ENCODE peak calls at places on chromosomes 2 and 18, in eight cellular contexts. G is astrocyte of the spinal cord, N is adrenal gland, J is endothelial cell of umbilical vein, U is Peyer's patch, M is neural progenitor cell, Y is cardiac fibroblast, V is uterus. I is an unnamed sample.

GRCh38 chr2:134900151-134900550 is 18.5 kb upstream of the CCNT2 start:
- DNase-seq in G (peak; percentile 24), N (no peak), J (no peak), U (no peak), M (no peak), Y (peak; percentile 8), V (no peak), I (no peak)

GRCh38 chr18:9575558-9575957 is 38.8 kb downstream of the PPP4R1 start:
- DNase-seq in G (peak; percentile 94), N (peak; percentile 94), J (peak; percentile 94), U (peak; percentile 44), M (peak; percentile 73), Y (peak; percentile 98), V (peak; percentile 42), I (peak; percentile 83)

GRCh38 chr2:192148620-192149321 is 46.0 kb downstream of the TMEFF2 start:
- DNase-seq in G (peak; percentile 68), N (no peak), J (peak; percentile 23), U (no peak), M (no peak), Y (peak; percentile 45), V (no peak), I (no peak)

GRCh38 chr2:179180242-179180641 is 84.4 kb downstream of the SESTD1 start:
- DNase-seq in G (peak; percentile 8), N (no peak), J (no peak), U (no peak), M (peak; percentile 21), Y (no peak), V (no peak), I (peak; percentile 59)

GRCh38 chr2:159177957-159178356 is 108.5 kb downstream of the WDSUB1 start:
- DNase-seq in G (no peak), N (no peak), J (no peak), U (no peak), M (no peak), Y (no peak), V (no peak), I (peak; percentile 16)

GRCh38 chr2:225399509-225399908 is at the start of gene NYAP2:
- DNase-seq in G (no peak), N (peak; percentile 77), J (no peak), U (no peak), M (peak; percentile 16), Y (no peak), V (no peak), I (no peak)

GRCh38 chr2:50443868-50444267 is 588.1 kb downstream of the NRXN1 start:
- DNase-seq in G (no peak), N (no peak), J (no peak), U (no peak), M (no peak), Y (no peak), V (no peak), I (no peak)

GRCh38 chr2:8453904-8454302 is 228.0 kb upstream of the ID2 start:
- DNase-seq in G (peak; percentile 54), N (peak; percentile 48), J (no peak), U (no peak), M (no peak), Y (peak; percentile 13), V (no peak), I (no peak)

GRCh38 chr18:70827632-70828031 is 538.8 kb downstream of the SOCS6 start:
- DNase-seq in G (no peak), N (no peak), J (no peak), U (no peak), M (no peak), Y (no peak), V (no peak), I (no peak)

GRCh38 chr2:73131807-73132206 is 19.1 kb upstream of the RAB11FIP5 start:
- DNase-seq in G (no peak), N (no peak), J (no peak), U (no peak), M (no peak), Y (no peak), V (no peak), I (no peak)

GRCh38 chr2:99451280-99451679 is 38.5 kb downstream of the REV1 start:
- DNase-seq in G (no peak), N (no peak), J (no peak), U (no peak), M (no peak), Y (no peak), V (no peak), I (no peak)

GRCh38 chr2:238856713-238857567 is 9.1 kb downstream of the TWIST2 start:
- DNase-seq in G (no peak), N (no peak), J (no peak), U (no peak), M (no peak), Y (no peak), V (no peak), I (no peak)

GRCh38 chr18:47936975-47937374 is 6.5 kb upstream of the SMAD2 start:
- DNase-seq in G (no peak), N (no peak), J (no peak), U (no peak), M (no peak), Y (no peak), V (no peak), I (no peak)

GRCh38 chr2:134462791-134463725 is 209.2 kb downstream of the MGAT5 start:
- DNase-seq in G (no peak), N (peak; percentile 27), J (no peak), U (no peak), M (no peak), Y (no peak), V (no peak), I (no peak)

GRCh38 chr18:49476664-49477411 is 10.2 kb downstream of the C18orf32 start:
- DNase-seq in G (peak; percentile 86), N (no peak), J (peak; percentile 89), U (no peak), M (no peak), Y (peak; percentile 91), V (no peak), I (peak; percentile 4)

GRCh38 chr2:237601453-237602116 is 11.1 kb upstream of the RAB17 start:
- DNase-seq in G (no peak), N (no peak), J (no peak), U (no peak), M (peak; percentile 71), Y (peak; percentile 34), V (no peak), I (peak; percentile 75)

GRCh38 chr2:232418056-232418455 is 11.4 kb downstream of the ALPG start:
- DNase-seq in G (no peak), N (no peak), J (no peak), U (no peak), M (no peak), Y (no peak), V (no peak), I (no peak)

DNA sequence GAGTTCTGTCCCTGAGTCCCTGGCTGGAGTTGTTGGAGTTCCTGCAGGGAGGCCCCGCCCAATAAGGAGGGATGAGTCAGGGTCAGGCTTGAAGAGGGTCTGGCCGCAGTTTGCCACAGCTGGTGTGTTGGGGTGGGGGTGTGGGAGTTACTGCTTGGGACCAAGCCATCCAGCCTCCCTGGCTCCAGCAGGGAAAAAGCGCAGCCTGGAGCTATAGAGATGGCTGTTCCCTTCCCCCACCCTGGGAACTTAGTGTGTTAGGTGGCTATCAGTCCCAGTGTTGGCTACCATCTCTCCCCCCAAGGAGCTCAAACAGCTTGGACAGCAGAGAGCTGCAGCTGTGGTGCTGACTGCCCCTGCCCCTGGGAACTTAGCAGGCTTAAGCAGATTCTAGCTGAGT is 13.2 kb upstream of the TANK start:
- DNase-seq in G (no peak), N (no peak), J (no peak), U (no peak), M (no peak), Y (no peak), V (no peak), I (no peak)
- H3K4me3 ChIP-seq in G (no peak overlapping the region), N (no peak overlapping the region), J (no peak overlapping the region), U (no peak overlapping the region), M (no peak overlapping the region), Y (no peak overlapping the region), V (no peak overlapping the region), I (no peak overlapping the region)

DNA sequence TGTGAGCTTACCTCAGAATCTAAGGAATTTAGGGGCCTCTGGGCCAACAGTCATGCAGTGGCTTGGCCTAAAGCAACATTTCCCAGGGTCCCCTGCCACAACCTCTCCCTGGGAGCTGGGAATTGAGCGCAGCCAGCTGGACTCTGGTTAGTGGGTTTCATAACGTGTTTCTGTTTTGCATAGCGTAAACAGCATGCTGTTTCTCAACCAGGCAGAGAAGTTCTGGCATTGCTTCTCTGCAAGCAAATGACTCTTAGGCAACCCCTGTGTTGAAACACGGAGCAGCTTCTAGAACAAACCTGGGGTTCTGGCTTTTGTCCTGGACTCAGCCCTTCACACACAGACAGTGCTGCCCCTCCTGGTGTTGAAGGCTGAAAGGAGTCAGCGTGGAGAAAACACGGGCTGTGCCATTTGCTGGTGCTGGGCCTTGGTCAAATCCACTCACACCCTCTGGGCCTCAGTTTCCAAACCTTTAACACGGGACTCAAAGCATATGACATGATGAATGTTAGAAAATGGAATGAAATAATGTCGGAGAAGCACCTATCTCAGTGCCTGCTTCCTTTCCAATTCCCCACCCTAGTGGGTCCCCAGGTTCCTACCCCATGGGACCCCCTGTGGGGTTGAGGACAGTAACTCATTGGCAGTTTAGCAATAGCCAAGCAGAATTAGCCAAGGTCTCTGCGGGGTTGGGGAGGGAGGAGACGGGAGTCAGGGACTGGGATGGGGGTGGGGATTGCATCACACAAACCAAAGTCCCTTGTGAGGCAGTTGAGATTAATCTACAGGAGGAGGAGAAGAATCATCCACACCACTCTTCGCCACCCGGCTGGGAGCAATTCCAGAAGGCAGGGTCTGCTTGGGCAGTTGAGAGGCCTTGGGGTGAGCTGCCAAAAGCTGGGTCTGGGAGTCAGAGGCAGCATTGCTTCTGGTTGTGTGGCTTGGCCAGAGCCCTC is 30.2 kb upstream of the IL1R2 start:
- DNase-seq in G (peak; percentile 91), N (peak; percentile 88), J (no peak), U (peak; percentile 25), M (no peak), Y (peak; percentile 100), V (peak; percentile 88), I (no peak)
- TF ChIP-seq CTCF in G (peak; percentile 8), N (no peak), J (no peak), U (peak; percentile 7), M (no peak), Y (peak; percentile 30), V (peak; percentile 31), I (no peak)

DNA sequence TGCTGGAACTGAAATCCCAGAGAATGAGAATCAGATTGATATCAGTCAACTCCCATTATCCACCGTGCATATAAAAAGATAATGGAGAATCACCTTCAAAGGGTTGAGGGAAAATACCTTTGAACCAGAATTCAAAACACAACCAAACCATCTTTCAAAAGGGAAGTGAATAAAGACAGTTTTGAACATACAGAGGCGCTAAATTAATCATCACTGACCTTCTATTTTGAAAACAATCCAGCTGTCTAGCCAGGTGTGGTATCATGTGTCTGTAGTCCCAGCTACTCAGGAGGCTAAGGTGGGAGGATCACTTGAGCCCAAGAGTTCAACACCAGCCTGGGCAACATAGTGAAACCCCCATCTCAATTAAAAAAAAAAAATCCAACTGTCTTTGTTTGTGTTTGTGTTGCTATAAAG is 63.6 kb downstream of the TRABD2A start:
- DNase-seq in G (no peak), N (no peak), J (no peak), U (no peak), M (no peak), Y (no peak), V (no peak), I (no peak)
- H3K4me3 ChIP-seq in G (no peak overlapping the region), N (no peak overlapping the region), J (no peak overlapping the region), U (no peak overlapping the region), M (no peak overlapping the region), Y (no peak overlapping the region), V (no peak overlapping the region), I (no peak overlapping the region)

DNA sequence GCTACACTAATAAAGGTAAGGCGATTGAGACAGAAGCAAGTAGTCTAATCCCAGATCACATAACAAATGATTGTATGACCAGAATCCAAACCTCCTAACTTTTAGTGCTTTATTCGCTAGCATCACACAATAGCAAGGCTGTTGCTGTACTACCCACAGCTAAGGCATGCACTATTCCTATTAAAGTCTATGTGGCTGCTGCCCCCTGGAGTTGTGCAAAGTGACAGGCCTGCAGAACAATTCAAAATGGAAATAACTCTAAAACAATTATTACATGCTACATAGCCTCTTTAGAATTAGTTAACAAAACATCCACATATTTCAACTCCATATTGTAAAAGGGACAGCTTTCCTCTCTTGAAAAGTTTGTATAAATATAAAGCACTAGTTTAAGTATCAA is 6.0 kb downstream of the ERBB4 start:
- DNase-seq in G (no peak), N (no peak), J (no peak), U (no peak), M (no peak), Y (no peak), V (no peak), I (peak; percentile 28)
- TF ChIP-seq CTCF in G (no peak), N (no peak), J (no peak), U (no peak), M (peak; percentile 51), Y (no peak), V (no peak), I (peak; percentile 47)

I was measured in GM23338.